ENCODE peak calls at places on chromosomes 1 and 21, in nine cellular contexts. P, X, N, V, F, U, Y, K and I are unnamed samples.

GRCh38 chr1:159929155-159930051 is 4.1 kb upstream of the TAGLN2 start:
- DNase-seq in K (no peak), N (no peak), X (peak; percentile 46), Y (no peak), F (no peak), V (no peak), P (no peak), U (no peak), I (no peak)

GRCh38 chr1:226429051-226429461 is 21.2 kb upstream of the PARP1 start:
- DNase-seq in V (no peak), P (no peak), X (no peak), N (no peak), K (no peak), U (no peak), F (no peak), Y (no peak), I (no peak)

GRCh38 chr1:32215629-32216505 is 6.3 kb downstream of the TMEM234 start:
- DNase-seq in F (peak; percentile 58), Y (peak; percentile 80), X (peak; percentile 41), V (peak; percentile 55), U (no peak), K (no peak), P (peak; percentile 59), N (no peak), I (no peak)

GRCh38 chr1:234605983-234606730 is 3.8 kb downstream of the IRF2BP2 start:
- DNase-seq in N (no peak), K (no peak), Y (no peak), P (peak; percentile 50), F (peak; percentile 53), V (peak; percentile 59), X (no peak), U (peak; percentile 63), I (no peak)

GRCh38 chr1:8142955-8143629 is 117.0 kb upstream of the ERRFI1 start:
- DNase-seq in N (peak; percentile 99), X (no peak), K (no peak), P (no peak), U (no peak), Y (no peak), V (no peak), F (no peak), I (no peak)

GRCh38 chr1:237201155-237201554 is 159.2 kb downstream of the RYR2 start:
- DNase-seq in Y (no peak), U (no peak), N (no peak), F (no peak), K (no peak), P (no peak), X (no peak), V (no peak), I (no peak)

GRCh38 chr1:151909167-151910149 is at the start of gene THEM4:
- DNase-seq in U (peak; percentile 87), X (peak; percentile 97), Y (peak; percentile 99), K (peak; percentile 92), V (peak; percentile 99), N (peak; percentile 90), P (peak; percentile 100), F (peak; percentile 97), I (peak; percentile 97)

GRCh38 chr1:154607084-154607747 is 770 bp downstream of the ADAR start:
- DNase-seq in Y (no peak), N (peak; percentile 74), F (no peak), U (peak; percentile 62), K (no peak), X (no peak), V (no peak), P (peak; percentile 35), I (no peak)

GRCh38 chr1:109392788-109393580 is 4.7 kb downstream of the SORT1 start:
- DNase-seq in U (no peak), P (no peak), V (peak; percentile 78), K (peak; percentile 34), F (peak; percentile 76), N (peak; percentile 52), X (peak; percentile 40), Y (peak; percentile 86), I (peak; percentile 86)

GRCh38 chr1:186078245-186078644 is 296.8 kb downstream of the TPR start:
- DNase-seq in N (no peak), F (no peak), Y (no peak), P (no peak), U (no peak), X (no peak), V (no peak), K (no peak), I (no peak)

GRCh38 chr1:37439672-37439995 is 34.7 kb upstream of the ZC3H12A start:
- DNase-seq in U (no peak), K (no peak), F (no peak), V (no peak), X (no peak), P (no peak), N (no peak), Y (no peak), I (no peak)

GRCh38 chr21:32494946-32495703 is 82.6 kb downstream of the EVA1C start:
- DNase-seq in N (peak; percentile 90), V (no peak), X (peak; percentile 52), Y (no peak), U (peak; percentile 58), K (no peak), P (no peak), F (no peak), I (no peak)

GRCh38 chr1:51969038-51969705 is 21.3 kb downstream of the RAB3B start:
- DNase-seq in N (peak; percentile 98), U (no peak), F (no peak), P (no peak), X (no peak), K (no peak), V (no peak), Y (no peak), I (no peak)
- H3K4me1 ChIP-seq in N (peaks cover 25% of the 10 kb centered on the region), U (peaks cover 11% of the 10 kb centered on the region), F (no peaks in the 10 kb centered on the region), P (peaks cover 9% of the 10 kb centered on the region), X (no peaks in the 10 kb centered on the region), K (no peaks in the 10 kb centered on the region), V (no peaks in the 10 kb centered on the region), Y (peaks cover 9% of the 10 kb centered on the region), I (no peaks in the 10 kb centered on the region)

GRCh38 chr1:217585577-217585976 is 45.3 kb downstream of the GPATCH2 start:
- DNase-seq in X (no peak), U (no peak), Y (no peak), P (no peak), N (no peak), F (no peak), V (no peak), K (no peak), I (no peak)

GRCh38 chr1:217586586-217586985 is 44.3 kb downstream of the GPATCH2 start:
- DNase-seq in N (peak; percentile 6), F (no peak), P (no peak), Y (no peak), X (no peak), U (no peak), K (no peak), V (no peak), I (no peak)

GRCh38 chr1:217590598-217590997 is 40.3 kb downstream of the GPATCH2 start:
- DNase-seq in X (no peak), K (no peak), N (no peak), V (no peak), Y (no peak), F (no peak), P (no peak), U (no peak), I (no peak)
- TF ChIP-seq CTCF in X (no peak), K (no peak), N (no peak), V (no peak), Y (no peak), F (no peak), P (no peak), U (no peak), I (no peak)

GRCh38 chr1:180924939-180925338 is 12.2 kb downstream of the KIAA1614 start:
- DNase-seq in V (no peak), P (no peak), N (no peak), K (no peak), Y (no peak), F (no peak), X (no peak), U (no peak), I (no peak)

GRCh38 chr1:180923024-180923841 is 10.5 kb downstream of the KIAA1614 start:
- DNase-seq in F (no peak), P (no peak), V (no peak), X (no peak), Y (peak; percentile 74), N (peak; percentile 25), K (no peak), U (peak; percentile 67), I (no peak)

GRCh38 chr1:180922637-180923023 is 9.9 kb downstream of the KIAA1614 start:
- DNase-seq in P (no peak), Y (no peak), U (no peak), X (no peak), F (no peak), K (no peak), N (no peak), V (no peak), I (no peak)

GRCh38 chr1:180925471-180926051 is 12.9 kb downstream of the KIAA1614 start:
- DNase-seq in X (no peak), K (no peak), F (no peak), Y (no peak), P (no peak), V (no peak), U (no peak), N (no peak), I (no peak)

DNA sequence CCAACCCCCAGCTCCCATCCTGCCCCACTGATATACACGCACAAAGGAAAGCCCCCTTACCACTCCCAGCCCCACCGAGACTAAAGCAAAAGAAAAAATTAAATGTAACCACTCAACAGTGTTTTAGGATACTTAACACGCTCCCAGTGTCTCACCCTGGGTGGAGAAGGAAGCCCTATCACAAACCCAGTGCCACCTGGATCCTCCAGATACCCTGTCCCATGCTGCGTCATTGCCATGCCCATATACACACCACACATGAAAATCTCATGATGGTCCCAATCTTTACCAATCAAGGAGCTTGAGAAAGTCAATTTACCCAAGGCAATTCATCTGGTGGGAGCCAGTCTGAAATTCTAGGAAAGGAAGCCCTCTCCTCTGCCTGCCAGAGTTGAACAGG is 11.2 kb downstream of the KIAA1614 start:
- DNase-seq in P (no peak), K (no peak), V (no peak), X (no peak), U (no peak), N (no peak), Y (no peak), F (no peak), I (no peak)
- H3K4me1 ChIP-seq in P (no peaks in the 10 kb centered on the region), K (no peaks in the 10 kb centered on the region), V (peaks cover 21% of the 10 kb centered on the region), X (peaks cover 18% of the 10 kb centered on the region), U (peaks cover 14% of the 10 kb centered on the region), N (peaks cover 5% of the 10 kb centered on the region), Y (peaks cover 54% of the 10 kb centered on the region), F (peaks cover 25% of the 10 kb centered on the region), I (no peaks in the 10 kb centered on the region)

DNA sequence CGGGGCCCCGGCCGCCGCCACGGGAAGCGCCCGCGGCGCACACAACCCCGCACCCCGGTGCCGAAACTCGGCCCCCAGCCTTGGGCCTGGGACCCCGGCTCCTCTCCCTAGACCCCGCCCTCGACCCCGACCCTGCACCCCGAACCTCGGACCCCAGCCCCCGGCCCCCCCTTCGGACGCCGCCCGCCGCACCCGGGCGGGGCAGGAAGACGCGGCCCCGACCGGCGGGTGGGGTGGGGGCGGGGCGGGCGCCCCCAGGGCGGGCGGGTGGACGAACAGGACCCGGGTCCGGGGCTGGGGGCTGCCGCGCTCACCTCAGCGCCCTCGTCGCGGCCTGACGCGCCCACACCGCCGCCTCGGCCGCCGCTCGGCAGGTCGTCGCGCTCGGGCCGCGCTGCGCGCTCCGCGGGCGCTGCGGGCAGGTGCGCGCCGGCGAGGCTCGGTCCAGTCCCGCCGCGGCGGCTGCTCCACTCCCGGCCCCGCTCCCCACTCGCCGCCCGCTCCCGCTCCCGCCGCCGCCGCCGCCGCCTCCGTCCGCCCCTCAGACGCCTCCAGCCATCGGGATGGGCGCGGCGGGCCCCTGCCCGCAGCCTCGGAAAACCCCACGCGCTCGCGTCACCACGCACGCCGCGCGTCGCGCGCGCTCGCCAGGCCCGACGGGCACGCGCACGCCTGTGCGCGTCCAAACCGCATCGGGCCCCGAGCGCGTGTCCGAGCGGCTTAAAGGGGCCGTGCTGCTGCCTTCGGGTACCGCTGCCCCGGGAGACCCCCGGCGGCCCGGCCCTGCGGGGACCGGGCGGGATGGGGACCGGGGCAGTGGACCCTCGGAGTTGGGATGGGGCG is at the start of gene GNB1:
- DNase-seq in K (peak; percentile 74), P (peak; percentile 89), F (peak; percentile 87), Y (peak; percentile 93), X (peak; percentile 92), N (peak; percentile 68), U (peak; percentile 60), V (peak; percentile 91), I (peak; percentile 85)
- TF ChIP-seq CTCF in K (no peak), P (no peak), F (no peak), Y (no peak), X (peak; percentile 15), N (no peak), U (no peak), V (no peak), I (no peak)